ENCODE peak calls at places on chromosomes 2 and 18, in five cellular contexts. W is lung; U is PC-3; Y is heart right ventricle; R is CD4-positive, alpha-beta memory T cell. C is an unnamed sample. For H3K36me3, the result is how much of the 10 kb centered on the place peaks cover.

GRCh38 chr18:7089369-7089768 is 28.2 kb downstream of the LAMA1 start:
- DNase-seq in W (no peak), U (no peak), Y (no peak), R (no peak), C (no peak)

GRCh38 chr2:113324684-113325160 is 46.0 kb upstream of the PAX8 start:
- DNase-seq in W (peak), U (peak), Y (peak), R (no peak), C (no peak)

GRCh38 chr2:145203931-145204330 is 684.0 kb upstream of the ZEB2 start:
- DNase-seq in W (no peak), U (no peak), Y (no peak), R (no peak), C (no peak)

GRCh38 chr2:170481201-170481600 is 233.9 kb upstream of the SP5 start:
- DNase-seq in W (no peak), U (no peak), Y (no peak), R (no peak), C (no peak)

GRCh38 chr2:29039718-29040480 is 34.4 kb downstream of the PCARE start:
- DNase-seq in W (no peak), U (no peak), Y (no peak), R (no peak), C (no peak)

GRCh38 chr2:100279586-100280534 is 42.4 kb downstream of the LONRF2 start:
- DNase-seq in W (no peak), U (no peak), Y (no peak), R (no peak), C (no peak)

GRCh38 chr2:100018794-100019193 is 123.6 kb downstream of the AFF3 start:
- DNase-seq in W (no peak), U (peak), Y (no peak), R (no peak), C (peak)

GRCh38 chr2:238158018-238158806 is 558 bp upstream of the ERFE start:
- DNase-seq in W (no peak), U (no peak), Y (no peak), R (no peak), C (no peak)

GRCh38 chr2:55019547-55020258 is 30.5 kb downstream of the RTN4 start:
- DNase-seq in W (no peak), U (peak), Y (no peak), R (no peak), C (no peak)

GRCh38 chr2:183123959-183124221 is 353 bp upstream of the NUP35 start:
- DNase-seq in W (no peak), U (no peak), Y (no peak), R (no peak), C (peak)

GRCh38 chr18:8808001-8808400 is 102.6 kb downstream of the MTCL1 start:
- DNase-seq in W (no peak), U (no peak), Y (no peak), R (no peak), C (no peak)

GRCh38 chr2:223019987-223020717 is 31.8 kb upstream of the KCNE4 start:
- DNase-seq in W (no peak), U (no peak), Y (no peak), R (no peak), C (no peak)

GRCh38 chr2:184067502-184067901 is 530.8 kb upstream of the ZNF804A start:
- DNase-seq in W (no peak), U (peak), Y (no peak), R (no peak), C (no peak)

GRCh38 chr18:59140287-59140885 is 702 bp downstream of the SEC11C start:
- DNase-seq in W (no peak), U (peak), Y (no peak), R (no peak), C (no peak)

GRCh38 chr2:64212801-64213321 is 68.6 kb upstream of the PELI1 start:
- DNase-seq in W (no peak), U (no peak), Y (no peak), R (no peak), C (no peak)

GRCh38 chr2:191601060-191601459 is 76.9 kb upstream of the NABP1 start:
- DNase-seq in W (peak), U (no peak), Y (no peak), R (no peak), C (no peak)

GRCh38 chr2:195364015-195364965 is 292.7 kb upstream of the SLC39A10 start:
- DNase-seq in W (no peak), U (peak), Y (no peak), R (no peak), C (no peak)

GRCh38 chr2:132670104-132670960 is at the start of gene LYPD1:
- DNase-seq in W (no peak), U (peak), Y (peak), R (no peak), C (no peak)

GRCh38 chr2:235143789-235144188 is 192.0 kb downstream of the SH3BP4 start:
- DNase-seq in W (peak), U (no peak), Y (no peak), R (no peak), C (no peak)

GRCh38 chr18:36155960-36156757 is 26.5 kb downstream of the ELP2 start:
- DNase-seq in W (no peak), U (no peak), Y (no peak), R (no peak), C (no peak)

GRCh38 chr18:36153203-36153602 is 23.5 kb downstream of the ELP2 start:
- DNase-seq in W (no peak), U (no peak), Y (no peak), R (no peak), C (peak)

GRCh38 chr18:36153771-36154170 is 24.1 kb downstream of the ELP2 start:
- DNase-seq in W (no peak), U (no peak), Y (no peak), R (no peak), C (no peak)

GRCh38 chr18:36158261-36158867 is 28.7 kb downstream of the ELP2 start:
- DNase-seq in W (no peak), U (no peak), Y (no peak), R (no peak), C (peak)

DNA sequence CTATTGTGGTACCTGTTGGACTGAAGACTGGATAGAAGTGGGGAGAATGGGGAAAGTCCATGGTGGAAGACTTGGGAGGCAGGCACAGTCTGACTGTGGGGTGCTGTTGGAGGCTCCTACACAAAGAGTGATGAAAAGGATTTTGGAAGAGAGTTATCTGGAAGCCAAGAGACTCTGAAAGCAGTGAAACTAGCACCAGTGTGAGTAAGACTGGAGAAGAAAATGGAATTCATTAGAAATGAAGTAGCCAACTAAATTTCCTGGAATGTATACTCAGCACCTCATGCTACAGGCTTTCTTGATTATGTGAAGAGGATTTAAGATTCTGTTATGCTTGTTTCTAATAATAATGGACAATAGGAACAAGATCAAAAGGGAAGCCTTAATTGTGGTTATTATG is 27.7 kb downstream of the ELP2 start:
- DNase-seq in W (no peak), U (no peak), Y (no peak), R (no peak), C (no peak)
- H3K4me3 ChIP-seq in W (no peak), U (no peak), Y (no peak), R (no peak), C (no peak)

GRCh38 chr2:206145665-206146064 is 13.6 kb downstream of the NDUFS1 start:
- DNase-seq in W (no peak), U (no peak), Y (no peak), R (no peak), C (no peak)

GRCh38 chr2:206154197-206154596 is 5.0 kb downstream of the NDUFS1 start:
- DNase-seq in W (no peak), U (peak), Y (no peak), R (no peak), C (no peak)

GRCh38 chr2:206150631-206151030 is 8.6 kb downstream of the NDUFS1 start:
- DNase-seq in W (no peak), U (no peak), Y (no peak), R (no peak), C (no peak)

GRCh38 chr2:206150168-206150567 is 9.1 kb downstream of the NDUFS1 start:
- DNase-seq in W (no peak), U (no peak), Y (no peak), R (no peak), C (no peak)

GRCh38 chr2:206149330-206149729 is 9.9 kb downstream of the NDUFS1 start:
- DNase-seq in W (no peak), U (no peak), Y (no peak), R (no peak), C (no peak)
- H3K36me3 ChIP-seq in W (under half), U (half or more), Y (half or more), R (under half), C (under half)

DNA sequence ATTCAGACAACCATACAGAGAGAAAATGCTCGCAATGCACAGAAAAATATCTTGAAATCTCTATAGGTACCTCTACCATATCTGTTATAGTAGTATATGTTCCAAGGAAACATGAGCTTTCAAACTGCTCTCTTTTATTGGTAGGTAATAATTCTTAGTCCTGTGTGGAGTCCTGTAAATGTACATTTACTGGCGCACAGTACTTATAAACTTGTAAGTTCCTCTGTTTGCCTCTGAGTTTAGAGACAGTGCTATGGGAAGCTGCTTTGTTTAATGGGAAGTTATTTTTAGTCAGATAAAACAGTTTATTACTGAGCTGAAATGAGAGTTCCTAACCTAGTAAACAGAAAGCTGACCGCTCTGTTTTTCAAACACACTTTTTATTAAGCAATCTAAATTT is 52.7 kb downstream of the CCDC93 start:
- DNase-seq in W (no peak), U (no peak), Y (no peak), R (no peak), C (no peak)
- H3K4me3 ChIP-seq in W (no peak), U (no peak), Y (no peak), R (no peak), C (no peak)

GRCh38 chr18:3269900-3270299 is 8.0 kb downstream of the MYL12B start:
- DNase-seq in W (no peak), U (no peak), Y (no peak), R (no peak), C (no peak)
- H3K36me3 ChIP-seq in W (under half), U (under half), Y (under half), R (under half), C (under half)

DNA sequence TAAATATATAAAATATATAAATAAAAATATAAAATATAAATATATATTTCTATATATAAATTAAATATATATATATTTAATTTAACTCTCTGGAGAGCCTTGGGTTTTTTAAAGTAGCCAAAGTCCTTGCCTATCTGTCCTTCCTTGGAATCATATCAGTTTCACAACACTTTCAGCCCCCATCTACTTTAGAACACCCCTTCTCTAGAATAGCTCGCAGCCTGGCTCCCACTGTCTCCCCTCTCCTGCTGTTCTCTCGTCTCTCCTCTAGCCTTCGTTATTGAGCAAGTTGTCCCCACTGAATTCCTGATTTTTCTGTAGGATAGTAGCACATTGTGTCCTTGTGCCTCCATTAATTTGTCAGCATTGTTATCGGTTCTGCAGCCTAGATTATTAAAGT is 677.0 kb downstream of the RNF144A start:
- DNase-seq in W (no peak), U (no peak), Y (no peak), R (no peak), C (no peak)
- H3K4me3 ChIP-seq in W (no peak), U (no peak), Y (no peak), R (no peak), C (no peak)

GRCh38 chr2:120982598-120982997 is 246.9 kb downstream of the GLI2 start:
- DNase-seq in W (no peak), U (no peak), Y (no peak), R (no peak), C (no peak)
- H3K36me3 ChIP-seq in W (under half), U (under half), Y (under half), R (under half), C (under half)